ENCODE peak calls at places on chromosomes 13 and 19, in four cellular contexts. S is stimulated activated CD4-positive, alpha-beta T cell treated with anti-CD3 and anti-CD28 coated beads, Interleukin-12 subunit alpha, Interleukin-12 subunit beta, amount 100 ng/mL, for 24 hours; E is NCI-H1048; D is HT-29. T is an unnamed sample.

GRCh38 chr19:10760268-10760944 is 42.5 kb downstream of the DNM2 start:
- DNase-seq in S (peak), E (no peak), D (no peak), T (no peak)

GRCh38 chr13:92843549-92843948 is 383.1 kb upstream of the GPC6 start:
- DNase-seq in S (no peak), E (no peak), D (no peak), T (no peak)

GRCh38 chr19:40578442-40578908 is 1.8 kb downstream of the SHKBP1 start:
- DNase-seq in S (no peak), E (no peak), D (peak), T (peak)

GRCh38 chr19:6842871-6843607 is 44.3 kb upstream of the ADGRE1 start:
- DNase-seq in S (no peak), E (no peak), D (no peak), T (no peak)

GRCh38 chr19:17996826-17997316 is 11.1 kb upstream of the ARRDC2 start:
- DNase-seq in S (peak), E (peak), D (peak), T (peak)

GRCh38 chr13:20728579-20729300 is 25.2 kb downstream of the IL17D start:
- DNase-seq in S (no peak), E (no peak), D (no peak), T (no peak)

GRCh38 chr13:79295906-79296564 is 110.0 kb downstream of the RBM26 start:
- DNase-seq in S (no peak), E (no peak), D (no peak), T (no peak)

GRCh38 chr13:79481685-79482052 is 714 bp downstream of the NDFIP2 start:
- DNase-seq in S (peak), E (no peak), D (peak), T (no peak)

GRCh38 chr13:30906411-30906990 is 430 bp downstream of the MEDAG start:
- DNase-seq in S (no peak), E (no peak), D (no peak), T (no peak)

GRCh38 chr13:73870036-73870741 is 264.0 kb downstream of the KLF12 start:
- DNase-seq in S (no peak), E (no peak), D (no peak), T (no peak)

GRCh38 chr19:8096071-8096470 is 43.5 kb downstream of the CCL25 start:
- DNase-seq in S (no peak), E (no peak), D (no peak), T (no peak)